ENCODE peak calls at places on chromosomes 12 and 14, in nine cellular contexts. D is Peyer's patch; I is stomach; T is AG04450; V is IMR-90; C is endothelial cell of umbilical vein; O is CD8-positive, alpha-beta T cell; H is GM12878; Z is heart right ventricle. L is an unnamed sample.

GRCh38 chr12:1350934-1351240 is 243.5 kb downstream of the FBXL14 start:
- DNase-seq in D (no peak), I (no peak), T (no peak), V (no peak), C (no peak), O (no peak), H (no peak), Z (no peak), L (no peak)

GRCh38 chr12:122946690-122947271 is 19.5 kb downstream of the ABCB9 start:
- DNase-seq in D (peak; percentile 68), I (peak; percentile 85), T (peak; percentile 97), V (peak; percentile 100), C (peak; percentile 96), O (peak; percentile 60), H (peak; percentile 59), Z (peak; percentile 73), L (peak; percentile 83)

GRCh38 chr14:52429451-52429850 is 115.3 kb downstream of the PTGER2 start:
- DNase-seq in D (no peak), I (no peak), T (no peak), V (no peak), C (no peak), O (no peak), H (no peak), Z (no peak), L (no peak)

GRCh38 chr12:70408004-70408790 is 42.1 kb downstream of the KCNMB4 start:
- DNase-seq in D (no peak), I (no peak), T (no peak), V (no peak), C (no peak), O (no peak), H (no peak), Z (no peak), L (no peak)

GRCh38 chr12:85273411-85274075 is 6.5 kb upstream of the ALX1 start:
- DNase-seq in D (no peak), I (no peak), T (no peak), V (no peak), C (peak; percentile 31), O (no peak), H (no peak), Z (no peak), L (no peak)

GRCh38 chr14:42192659-42193425 is 586.2 kb downstream of the LRFN5 start:
- DNase-seq in D (no peak), I (no peak), T (peak; percentile 93), V (peak; percentile 98), C (peak; percentile 80), O (no peak), H (no peak), Z (no peak), L (no peak)

GRCh38 chr12:16603916-16604575 is 1.9 kb downstream of the LMO3 start:
- DNase-seq in D (no peak), I (no peak), T (no peak), V (no peak), C (no peak), O (no peak), H (no peak), Z (no peak), L (no peak)

GRCh38 chr12:55658635-55659391 is 22.1 kb downstream of the OR10P1 start:
- DNase-seq in D (no peak), I (no peak), T (no peak), V (no peak), C (no peak), O (no peak), H (no peak), Z (no peak), L (no peak)

GRCh38 chr14:52910597-52910996 is 40.3 kb downstream of the FERMT2 start:
- DNase-seq in D (no peak), I (no peak), T (no peak), V (no peak), C (no peak), O (no peak), H (no peak), Z (no peak), L (no peak)

GRCh38 chr12:132426349-132427176 is 63.4 kb upstream of the FBRSL1 start:
- DNase-seq in D (no peak), I (no peak), T (no peak), V (no peak), C (no peak), O (no peak), H (no peak), Z (no peak), L (no peak)

GRCh38 chr14:69500096-69500495 is 15.6 kb downstream of the PLEKHD1 start:
- DNase-seq in D (no peak), I (no peak), T (no peak), V (no peak), C (no peak), O (no peak), H (no peak), Z (no peak), L (no peak)

GRCh38 chr14:69499436-69499835 is 14.9 kb downstream of the PLEKHD1 start:
- DNase-seq in D (no peak), I (no peak), T (no peak), V (no peak), C (no peak), O (no peak), H (no peak), Z (no peak), L (no peak)

GRCh38 chr14:69500736-69501135 is 16.2 kb downstream of the PLEKHD1 start:
- DNase-seq in D (no peak), I (no peak), T (no peak), V (no peak), C (no peak), O (no peak), H (no peak), Z (no peak), L (no peak)

GRCh38 chr14:69504775-69505174 is 20.2 kb downstream of the PLEKHD1 start:
- DNase-seq in D (no peak), I (no peak), T (no peak), V (no peak), C (no peak), O (no peak), H (no peak), Z (no peak), L (no peak)

DNA sequence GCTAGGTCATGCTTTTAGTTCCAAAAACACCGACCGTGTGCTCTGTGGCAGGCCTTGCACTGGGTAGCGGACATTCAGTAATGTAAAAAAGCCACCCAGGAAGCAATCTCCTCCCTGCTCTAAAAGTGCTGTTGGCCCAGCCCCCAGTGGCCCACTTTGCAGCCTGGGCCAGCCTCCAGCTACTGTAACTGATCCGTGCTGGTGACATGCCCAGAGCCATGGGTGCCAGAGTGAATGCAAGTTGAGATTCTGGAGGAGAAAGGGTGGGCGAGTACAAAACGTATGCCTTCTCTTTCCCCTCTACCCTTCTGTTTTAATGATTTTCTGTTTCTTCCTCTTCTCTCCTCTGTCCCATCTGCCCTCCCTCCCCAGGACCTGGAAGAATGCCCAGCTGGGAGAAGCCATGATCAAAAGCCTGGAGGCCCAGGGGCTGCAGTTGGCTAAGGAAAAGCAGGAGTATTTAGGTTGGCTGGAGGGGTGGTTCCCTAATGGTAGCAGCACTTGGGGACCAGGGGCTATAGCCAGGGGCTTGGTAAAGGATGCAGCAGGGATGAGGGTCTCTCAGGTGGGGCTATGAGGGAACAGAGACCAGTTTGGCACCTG is 16.9 kb downstream of the PLEKHD1 start:
- DNase-seq in D (no peak), I (no peak), T (no peak), V (peak; percentile 15), C (no peak), O (no peak), H (no peak), Z (peak; percentile 53), L (no peak)
- H3K27ac ChIP-seq in D (no peak overlapping the region), I (no peak overlapping the region), T (no peak overlapping the region), V (no peak overlapping the region), C (no peak overlapping the region), O (no peak overlapping the region), H (no peak overlapping the region), Z (peak overlapping the region; percentile 20), L (no peak overlapping the region)

DNA sequence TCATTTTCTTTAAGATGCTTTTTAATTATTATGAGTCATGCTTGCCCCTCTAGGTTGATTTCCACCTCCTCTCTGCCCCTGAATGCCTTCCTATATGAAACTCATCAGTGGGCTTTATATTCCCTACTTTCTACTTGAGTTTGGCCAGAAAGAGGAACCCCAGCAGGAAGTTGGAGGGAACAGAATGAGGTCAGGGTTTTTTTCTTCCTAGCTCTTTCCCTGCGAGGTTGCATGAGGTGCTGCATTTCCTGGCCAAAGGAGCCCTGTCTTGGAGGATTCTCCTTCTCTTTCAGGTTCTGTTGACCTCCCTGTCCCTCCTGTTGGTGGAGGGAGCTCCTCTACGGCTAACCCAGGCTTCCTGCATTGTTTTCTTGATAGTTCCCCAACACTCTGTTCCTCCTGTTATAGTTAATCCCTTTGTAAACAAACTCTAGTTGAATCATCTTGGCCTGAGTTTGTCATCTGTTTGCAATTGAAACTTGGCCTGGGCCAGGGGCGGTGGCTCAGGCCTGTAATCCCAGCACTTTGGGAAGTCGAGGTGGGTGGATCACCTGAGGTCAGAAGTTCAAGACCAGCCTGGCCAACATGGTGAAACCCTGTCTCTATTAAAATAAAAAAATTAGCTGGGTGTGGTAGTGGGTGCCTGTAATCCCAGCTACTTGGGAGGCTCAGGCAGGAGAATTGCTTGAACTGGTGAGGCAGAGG is 15.3 kb upstream of the SPIC start:
- DNase-seq in D (no peak), I (peak; percentile 46), T (no peak), V (peak; percentile 39), C (no peak), O (no peak), H (no peak), Z (no peak), L (no peak)
- H3K27me3 ChIP-seq in D (no peaks in the 10 kb centered on the region), I (no peaks in the 10 kb centered on the region), T (no peaks in the 10 kb centered on the region), V (no peaks in the 10 kb centered on the region), C (no peaks in the 10 kb centered on the region), O (no peaks in the 10 kb centered on the region), H (no peaks in the 10 kb centered on the region), Z (no peaks in the 10 kb centered on the region), L (no peaks in the 10 kb centered on the region)

GRCh38 chr12:103965255-103965589 is 450 bp upstream of the TDG start:
- DNase-seq in D (no peak), I (no peak), T (no peak), V (no peak), C (no peak), O (no peak), H (no peak), Z (no peak), L (no peak)

GRCh38 chr12:103962493-103962892 is 3.2 kb upstream of the TDG start:
- DNase-seq in D (no peak), I (no peak), T (no peak), V (no peak), C (no peak), O (no peak), H (no peak), Z (no peak), L (no peak)

GRCh38 chr12:103966736-103967135 is 1.1 kb downstream of the TDG start:
- DNase-seq in D (no peak), I (no peak), T (no peak), V (no peak), C (no peak), O (no peak), H (no peak), Z (no peak), L (no peak)

GRCh38 chr12:103964805-103965204 is 867 bp upstream of the TDG start:
- DNase-seq in D (no peak), I (no peak), T (no peak), V (no peak), C (no peak), O (no peak), H (no peak), Z (no peak), L (no peak)

GRCh38 chr12:103965590-103966407 is at the start of gene TDG:
- DNase-seq in D (peak; percentile 97), I (peak; percentile 98), T (peak; percentile 97), V (peak; percentile 99), C (peak; percentile 99), O (peak; percentile 94), H (peak; percentile 97), Z (peak; percentile 99), L (peak; percentile 99)
- TF ChIP-seq CTCF in D (peak; percentile 29), I (no peak), T (peak; percentile 15), V (peak; percentile 16), C (peak; percentile 14), O (no peak), H (peak; percentile 23), Z (peak; percentile 39), L (no peak)

GRCh38 chr12:108789546-108789945 is 58.2 kb upstream of the CORO1C start:
- DNase-seq in D (no peak), I (no peak), T (no peak), V (no peak), C (no peak), O (no peak), H (no peak), Z (no peak), L (no peak)
- H3K27ac ChIP-seq in D (no peak overlapping the region), I (no peak overlapping the region), T (no peak overlapping the region), V (no peak overlapping the region), C (no peak overlapping the region), O (no peak overlapping the region), H (no peak overlapping the region), Z (peak overlapping the region; percentile 35), L (no peak overlapping the region)